ENCODE peak calls at places on chromosomes 11 and 22, in five cellular contexts. M, U, K, Q and F are unnamed samples.

GRCh38 chr22:19523240-19524169 is 705 bp downstream of the CLDN5 start:
- DNase-seq in K (no peak), Q (no peak), M (peak; percentile 30), U (peak; percentile 79), F (no peak)

GRCh38 chr22:30445438-30445936 is 19.9 kb downstream of the MTFP1 start:
- DNase-seq in M (no peak), Q (no peak), U (no peak), K (no peak), F (no peak)

GRCh38 chr22:50001388-50002231 is 11.0 kb downstream of the IL17REL start:
- DNase-seq in M (no peak), Q (no peak), K (no peak), U (peak; percentile 64), F (no peak)

GRCh38 chr22:33883961-33884808 is 36.1 kb downstream of the LARGE1 start:
- DNase-seq in M (no peak), Q (no peak), K (no peak), U (peak; percentile 24), F (no peak)

GRCh38 chr11:132839226-132839625 is 693.1 kb downstream of the OPCML start:
- DNase-seq in U (no peak), K (no peak), M (no peak), Q (no peak), F (no peak)

GRCh38 chr11:85694385-85694980 is 8.5 kb upstream of the CCDC89 start:
- DNase-seq in M (peak; percentile 70), K (no peak), Q (no peak), U (peak; percentile 31), F (no peak)

GRCh38 chr11:64065712-64066111 is 30.0 kb downstream of the FLRT1 start:
- DNase-seq in K (no peak), M (no peak), Q (no peak), U (no peak), F (no peak)

GRCh38 chr11:75103380-75104026 is 6.8 kb upstream of the OR2AT4 start:
- DNase-seq in U (no peak), M (peak; percentile 26), K (no peak), Q (no peak), F (no peak)

GRCh38 chr11:2263724-2264360 is 6.5 kb downstream of the ASCL2 start:
- DNase-seq in Q (no peak), K (no peak), U (no peak), M (no peak), F (peak; percentile 56)

GRCh38 chr11:60831501-60832079 is 10.3 kb upstream of the CCDC86 start:
- DNase-seq in U (no peak), Q (no peak), K (no peak), M (peak; percentile 53), F (no peak)

GRCh38 chr11:501001-501682 is 5.9 kb downstream of the RNH1 start:
- DNase-seq in K (no peak), M (no peak), U (no peak), Q (no peak), F (peak; percentile 70)

GRCh38 chr22:27113211-27114030 is 456.0 kb downstream of the MIAT start:
- DNase-seq in U (no peak), K (peak; percentile 52), Q (peak; percentile 35), M (peak; percentile 93), F (peak; percentile 89)

GRCh38 chr11:20005747-20006146 is 154.5 kb downstream of the DBX1 start:
- DNase-seq in Q (no peak), U (no peak), K (no peak), M (no peak), F (no peak)

GRCh38 chr11:22688914-22689313 is 22.5 kb downstream of the GAS2 start:
- DNase-seq in M (no peak), K (no peak), U (no peak), Q (no peak), F (no peak)

GRCh38 chr11:64060861-64061444 is 25.2 kb downstream of the FLRT1 start:
- DNase-seq in K (peak; percentile 25), M (peak; percentile 39), U (peak; percentile 92), Q (peak; percentile 38), F (no peak)

GRCh38 chr11:79438631-79439429 is 2.0 kb downstream of the TENM4 start:
- DNase-seq in K (peak; percentile 28), M (no peak), U (peak; percentile 63), Q (peak; percentile 21), F (no peak)

GRCh38 chr11:14905104-14906033 is 13.3 kb upstream of the CYP2R1 start:
- DNase-seq in K (peak; percentile 22), M (peak; percentile 47), U (peak; percentile 67), Q (peak; percentile 69), F (peak; percentile 77)

GRCh38 chr11:19785265-19785664 is 72.6 kb downstream of the NAV2 start:
- DNase-seq in U (no peak), Q (no peak), M (no peak), K (no peak), F (no peak)

GRCh38 chr22:36795633-36796032 is 19.7 kb upstream of the IFT27 start:
- DNase-seq in Q (no peak), U (no peak), K (no peak), M (no peak), F (no peak)

GRCh38 chr11:129211397-129211796 is 19.3 kb upstream of the ARHGAP32 start:
- DNase-seq in K (no peak), Q (no peak), U (no peak), M (no peak), F (no peak)

GRCh38 chr11:123235687-123236261 is 40.7 kb upstream of the CLMP start:
- DNase-seq in U (no peak), K (peak; percentile 63), M (peak; percentile 86), Q (no peak), F (no peak)

GRCh38 chr11:35859311-35859710 is 84.6 kb upstream of the LDLRAD3 start:
- DNase-seq in K (no peak), M (peak; percentile 26), U (no peak), Q (no peak), F (no peak)

GRCh38 chr11:107275632-107276031 is 182.0 kb downstream of the CWF19L2 start:
- DNase-seq in K (no peak), Q (no peak), M (no peak), U (no peak), F (no peak)

GRCh38 chr22:49749885-49750510 is 77.7 kb downstream of the BRD1 start:
- DNase-seq in U (no peak), M (no peak), Q (no peak), K (no peak), F (peak; percentile 66)

GRCh38 chr11:19660076-19660475 is 52.6 kb upstream of the NAV2 start:
- DNase-seq in K (no peak), M (no peak), Q (no peak), U (no peak), F (no peak)

GRCh38 chr11:126415128-126415527 is 59.6 kb downstream of the ST3GAL4 start:
- DNase-seq in M (peak; percentile 97), U (no peak), K (peak; percentile 96), Q (peak; percentile 77), F (peak; percentile 91)

GRCh38 chr11:62896049-62896448 is 15.4 kb downstream of the SLC3A2 start:
- DNase-seq in K (no peak), U (no peak), Q (no peak), M (no peak), F (no peak)
- H3K4me3 ChIP-seq in K (no peak overlapping the region), U (no peak overlapping the region), Q (no peak overlapping the region), M (no peak overlapping the region), F (no peak overlapping the region)

GRCh38 chr11:45082744-45083543 is 63.5 kb upstream of the PRDM11 start:
- DNase-seq in M (no peak), U (no peak), K (no peak), Q (no peak), F (no peak)

GRCh38 chr11:45078236-45079074 is 68.0 kb upstream of the PRDM11 start:
- DNase-seq in Q (no peak), M (peak; percentile 47), U (no peak), K (peak; percentile 59), F (no peak)

GRCh38 chr11:45079075-45079444 is 67.4 kb upstream of the PRDM11 start:
- DNase-seq in Q (no peak), K (no peak), U (peak; percentile 62), M (no peak), F (no peak)

GRCh38 chr11:45079567-45079942 is 66.9 kb upstream of the PRDM11 start:
- DNase-seq in U (no peak), K (no peak), M (no peak), Q (no peak), F (no peak)

DNA sequence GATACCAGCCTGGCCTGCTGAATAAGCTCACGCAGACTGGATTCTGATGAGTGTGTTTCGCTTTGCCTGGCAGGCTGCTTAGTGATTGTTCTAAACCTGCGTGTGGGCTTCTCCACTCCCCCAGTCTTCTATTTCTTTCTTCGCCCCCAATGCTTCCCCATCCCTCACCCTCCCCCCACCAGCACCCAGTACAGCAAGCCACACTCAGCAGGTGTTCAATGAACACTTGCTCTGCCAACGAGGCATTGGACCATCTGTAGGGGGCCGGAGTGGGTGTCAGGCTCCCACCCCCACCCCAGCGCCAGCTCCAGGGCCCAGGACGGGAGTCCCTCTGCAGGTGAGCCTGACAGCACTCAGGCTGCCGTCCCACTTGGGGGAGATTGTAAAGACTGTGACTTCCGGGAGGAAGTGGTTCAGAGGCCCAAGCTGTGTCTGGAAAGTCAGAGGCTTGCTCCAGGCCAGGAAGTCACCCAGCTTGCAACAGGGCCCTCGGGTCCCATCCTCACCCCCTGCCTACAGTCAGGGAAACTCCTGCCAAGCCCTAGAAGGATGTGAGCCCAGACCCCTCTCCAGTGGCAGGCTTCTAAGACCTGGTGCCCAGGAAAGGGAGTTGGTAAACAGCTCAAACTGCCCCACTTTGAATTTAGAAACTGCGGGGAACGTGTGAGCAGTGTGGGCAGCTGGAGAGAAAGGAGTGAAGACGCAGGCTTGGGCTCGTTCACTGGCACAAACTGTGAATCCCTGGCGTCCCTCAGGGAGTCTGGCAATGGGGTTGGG is 66.3 kb upstream of the PRDM11 start:
- DNase-seq in Q (peak; percentile 33), U (no peak), M (no peak), K (no peak), F (no peak)
- H3K4me3 ChIP-seq in Q (no peak overlapping the region), U (no peak overlapping the region), M (no peak overlapping the region), K (no peak overlapping the region), F (no peak overlapping the region)

DNA sequence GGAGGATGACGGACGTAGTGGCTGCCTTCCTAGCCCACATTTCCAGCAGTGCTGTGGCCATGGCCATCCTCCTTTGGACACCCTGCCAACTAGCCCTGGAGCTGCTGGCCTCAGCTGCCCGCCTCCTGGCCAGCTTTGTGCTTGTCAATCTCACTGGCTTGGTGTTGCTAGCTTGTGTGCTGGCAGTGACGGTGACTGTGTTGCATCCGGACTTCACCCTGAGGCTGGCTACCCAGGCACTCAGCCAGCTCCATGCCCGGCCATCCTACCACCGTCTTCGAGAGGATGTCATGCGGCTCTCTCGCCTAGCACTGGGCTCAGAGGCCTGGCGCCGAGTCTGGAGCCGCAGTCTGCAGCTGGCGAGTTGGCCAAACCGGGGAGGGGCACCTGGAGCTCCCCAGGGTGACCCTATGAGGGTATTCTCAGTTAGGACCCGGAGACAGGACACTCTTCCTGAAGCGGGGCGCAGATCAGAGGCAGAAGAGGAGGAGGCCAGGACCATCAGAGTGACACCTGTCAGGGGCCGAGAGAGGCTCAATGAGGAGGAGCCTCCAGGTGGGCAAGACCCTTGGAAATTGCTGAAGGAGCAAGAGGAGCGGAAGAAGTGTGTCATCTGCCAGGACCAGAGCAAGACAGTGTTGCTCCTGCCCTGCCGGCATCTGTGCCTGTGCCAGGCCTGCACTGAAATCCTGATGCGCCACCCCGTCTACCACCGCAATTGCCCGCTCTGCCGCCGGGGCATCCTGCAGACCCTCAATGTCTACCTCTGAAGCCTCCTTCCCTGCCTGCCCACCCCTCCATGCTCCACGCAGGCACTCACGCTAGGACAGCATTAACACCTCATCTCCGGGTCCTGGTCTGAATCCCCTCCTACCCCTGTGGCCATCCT is 1.6 kb downstream of the RNF26 start:
- DNase-seq in K (no peak), U (no peak), Q (no peak), M (no peak), F (peak; percentile 69)
- H3K4me3 ChIP-seq in K (no peak overlapping the region), U (peak overlapping the region; percentile 91), Q (no peak overlapping the region), M (no peak overlapping the region), F (peak overlapping the region; percentile 98)

GRCh38 chr22:43923631-43924548 is at the start of gene PNPLA3:
- DNase-seq in K (peak; percentile 80), M (peak; percentile 91), U (peak; percentile 98), Q (peak; percentile 93), F (peak; percentile 82)
- H3K4me3 ChIP-seq in K (peak within 1 kb of the TSS; percentile 43), M (peak within 1 kb of the TSS; percentile 83), U (peak within 1 kb of the TSS; percentile 66), Q (peak within 1 kb of the TSS; percentile 71), F (peak within 1 kb of the TSS; percentile 77)